ENCODE peak calls at places on chromosome 2, in five cellular contexts. L, W, T, Z and V are unnamed samples.

GRCh38 chr2:211568439-211568838 is 970.2 kb downstream of the ERBB4 start:
- DNase-seq in W (no peak), L (no peak), Z (no peak), T (no peak), V (no peak)

GRCh38 chr2:26840937-26841610 is 6.9 kb upstream of the DPYSL5 start:
- DNase-seq in W (no peak), L (no peak), Z (no peak), T (no peak), V (no peak)

GRCh38 chr2:3172265-3172935 is 205.2 kb downstream of the EIPR1 start:
- DNase-seq in Z (no peak), T (no peak), W (no peak), L (no peak), V (no peak)

GRCh38 chr2:220787251-220787650 is 784.9 kb downstream of the EPHA4 start:
- DNase-seq in T (no peak), L (no peak), Z (no peak), W (no peak), V (no peak)

GRCh38 chr2:70906022-70906421 is 29.7 kb upstream of the ATP6V1B1 start:
- DNase-seq in Z (no peak), W (no peak), L (no peak), T (no peak), V (peak; percentile 63)

GRCh38 chr2:180124273-180124881 is 117.3 kb upstream of the CWC22 start:
- DNase-seq in W (no peak), L (no peak), Z (peak; percentile 71), T (peak; percentile 70), V (no peak)

GRCh38 chr2:74696758-74697327 is 42.8 kb downstream of the SEMA4F start:
- DNase-seq in Z (no peak), T (no peak), L (no peak), W (no peak), V (no peak)

GRCh38 chr2:23629417-23630110 is 244.6 kb downstream of the KLHL29 start:
- DNase-seq in Z (no peak), T (no peak), W (no peak), L (no peak), V (no peak)

GRCh38 chr2:6966541-6966940 is 49.3 kb downstream of the RNF144A start:
- DNase-seq in L (no peak), Z (no peak), W (no peak), T (no peak), V (peak; percentile 0)

GRCh38 chr2:223943561-223944008 is 1.6 kb downstream of the WDFY1 start:
- DNase-seq in Z (no peak), W (peak; percentile 27), T (no peak), L (no peak), V (no peak)

GRCh38 chr2:121810959-121811853 is 55.8 kb downstream of the TSN start:
- DNase-seq in L (no peak), W (peak; percentile 70), Z (peak; percentile 81), T (peak; percentile 90), V (no peak)

GRCh38 chr2:25586726-25587144 is 86.6 kb downstream of the DTNB start:
- DNase-seq in L (no peak), Z (no peak), W (no peak), T (peak; percentile 26), V (no peak)

GRCh38 chr2:26693287-26693849 is 846 bp downstream of the KCNK3 start:
- DNase-seq in Z (peak; percentile 39), L (no peak), W (no peak), T (peak; percentile 44), V (no peak)

GRCh38 chr2:207217442-207217841 is 51.7 kb upstream of the KLF7 start:
- DNase-seq in W (no peak), T (no peak), L (no peak), Z (no peak), V (no peak)

GRCh38 chr2:134774074-134774742 is 55.4 kb upstream of the TMEM163 start:
- DNase-seq in L (no peak), Z (peak; percentile 14), T (no peak), W (no peak), V (no peak)

GRCh38 chr2:148568597-148568996 is 76.0 kb upstream of the EPC2 start:
- DNase-seq in T (no peak), W (no peak), Z (no peak), L (peak; percentile 22), V (peak; percentile 36)

GRCh38 chr2:46171996-46172546 is 125.1 kb upstream of the EPAS1 start:
- DNase-seq in W (no peak), L (no peak), Z (no peak), T (no peak), V (peak; percentile 69)

GRCh38 chr2:157460384-157460837 is 16.5 kb upstream of the CYTIP start:
- DNase-seq in W (no peak), T (peak; percentile 5), L (no peak), Z (no peak), V (no peak)

GRCh38 chr2:146981921-146982320 is 862.9 kb upstream of the ACVR2A start:
- DNase-seq in L (no peak), W (no peak), T (no peak), Z (no peak), V (no peak)

GRCh38 chr2:237319086-237319820 is 94.7 kb downstream of the COL6A3 start:
- DNase-seq in Z (no peak), W (no peak), L (no peak), T (no peak), V (no peak)

DNA sequence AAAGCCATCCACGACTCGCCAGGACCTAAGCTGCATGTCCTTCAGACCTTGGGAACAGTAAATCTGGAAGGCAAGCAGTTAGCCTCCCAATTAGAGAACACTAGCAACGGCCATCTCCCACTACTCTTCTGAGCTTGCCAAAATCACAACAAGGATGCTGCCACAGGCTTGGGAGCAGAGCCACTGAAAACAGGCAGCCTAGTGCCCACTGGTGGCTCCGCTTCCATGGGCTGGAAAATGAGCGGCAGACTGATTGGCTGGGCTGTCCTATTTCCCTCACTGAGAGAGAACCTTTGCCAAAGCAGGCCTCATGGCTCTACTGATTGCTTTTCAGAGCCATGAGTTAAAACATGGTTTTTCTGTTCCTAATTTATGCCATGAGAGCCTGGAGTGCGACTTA is 153.0 kb upstream of the NT5C1B start:
- DNase-seq in L (no peak), T (peak; percentile 29), W (peak; percentile 24), Z (peak; percentile 26), V (peak; percentile 77)
- TF ChIP-seq CTCF in L (no peak), T (peak; percentile 14), W (peak; percentile 37), Z (peak; percentile 17), V (no peak)

DNA sequence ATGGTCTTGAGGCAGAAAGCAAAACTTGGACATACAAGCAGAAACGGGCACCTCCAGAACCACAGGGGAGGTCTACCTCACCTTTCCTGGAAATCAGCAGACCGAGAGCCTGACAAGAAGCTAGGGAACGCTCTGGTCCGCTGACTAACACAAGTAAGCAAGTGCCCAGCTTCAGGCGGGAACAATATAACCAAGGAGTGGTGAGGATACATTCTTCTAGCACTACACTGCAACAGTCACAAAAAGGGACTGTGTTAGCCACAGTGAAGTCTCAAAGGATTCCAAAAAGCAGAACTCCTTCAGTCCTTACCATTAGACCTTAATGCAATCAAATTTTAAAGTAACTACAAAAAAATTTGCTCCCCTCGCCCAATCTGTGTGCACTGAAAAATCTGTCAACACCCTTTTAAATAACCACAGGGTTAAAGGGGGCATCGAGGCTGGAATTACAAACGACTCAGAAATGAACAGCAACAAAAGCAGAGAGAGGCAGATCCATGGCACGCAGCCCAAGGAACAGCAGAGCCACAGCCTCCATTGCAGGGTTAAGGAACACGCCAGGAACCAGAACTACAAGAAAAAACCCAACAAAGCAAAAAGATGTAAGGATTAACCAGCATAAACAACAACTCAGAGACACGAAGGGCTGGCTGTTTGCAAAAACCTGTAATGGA is 7.1 kb downstream of the THAP4 start:
- DNase-seq in W (no peak), T (no peak), L (no peak), Z (no peak), V (no peak)
- H3K27ac ChIP-seq in W (no peak overlapping the region), T (peak overlapping the region; percentile 32), L (no peak overlapping the region), Z (no peak overlapping the region), V (no peak overlapping the region)

GRCh38 chr2:239717706-239718105 is 307.4 kb downstream of the NDUFA10 start:
- DNase-seq in Z (no peak), W (no peak), L (no peak), T (no peak), V (peak; percentile 55)
- TF ChIP-seq CTCF in Z (no peak), W (no peak), L (no peak), T (no peak), V (no peak)

GRCh38 chr2:73640537-73640936 is 1.7 kb downstream of the NAT8 start:
- DNase-seq in Z (no peak), L (no peak), W (no peak), T (no peak), V (no peak)
- H3K27ac ChIP-seq in Z (no peak overlapping the region), L (no peak overlapping the region), W (no peak overlapping the region), T (no peak overlapping the region), V (no peak overlapping the region)

GRCh38 chr2:191302459-191303155 is 57.4 kb downstream of the MYO1B start:
- DNase-seq in Z (peak; percentile 16), L (no peak), T (peak; percentile 44), W (no peak), V (no peak)
- TF ChIP-seq CTCF in Z (peak; percentile 29), L (no peak), T (peak; percentile 54), W (no peak), V (no peak)